ENCODE peak calls at places on chromosomes 2 and 18, in four cellular contexts. One of them, this sample, is unnamed.

GRCh38 chr18:76592096-76592495 is 97.1 kb upstream of the ZNF516 start:
- DNase-seq in Daoy: no peak
- DNase-seq in brain microvascular endothelial cell: no peak
- DNase-seq in SIG-M5: no peak
- DNase-seq in this sample: no peak

GRCh38 chr2:24863636-24864035 is 56.4 kb downstream of the ADCY3 start:
- DNase-seq in Daoy: no peak
- DNase-seq in brain microvascular endothelial cell: no peak
- DNase-seq in SIG-M5: no peak
- DNase-seq in this sample: peak; percentile 49

GRCh38 chr18:6487027-6487426 is 72.3 kb upstream of the L3MBTL4 start:
- DNase-seq in Daoy: no peak
- DNase-seq in brain microvascular endothelial cell: no peak
- DNase-seq in SIG-M5: no peak
- DNase-seq in this sample: no peak

GRCh38 chr18:72427721-72428120 is 116.4 kb downstream of the CBLN2 start:
- DNase-seq in Daoy: no peak
- DNase-seq in brain microvascular endothelial cell: no peak
- DNase-seq in SIG-M5: no peak
- DNase-seq in this sample: peak; percentile 11

GRCh38 chr2:105144128-105144940 is 97.2 kb upstream of the GPR45 start:
- DNase-seq in Daoy: peak; percentile 9
- DNase-seq in brain microvascular endothelial cell: no peak
- DNase-seq in SIG-M5: no peak
- DNase-seq in this sample: no peak

GRCh38 chr2:63023444-63023843 is 27.2 kb upstream of the OTX1 start:
- DNase-seq in Daoy: peak; percentile 21
- DNase-seq in brain microvascular endothelial cell: peak; percentile 50
- DNase-seq in SIG-M5: no peak
- DNase-seq in this sample: no peak

GRCh38 chr2:133171396-133172004 is 396.8 kb downstream of the NCKAP5 start:
- DNase-seq in Daoy: peak; percentile 56
- DNase-seq in brain microvascular endothelial cell: peak; percentile 58
- DNase-seq in SIG-M5: no peak
- DNase-seq in this sample: peak; percentile 66

GRCh38 chr18:9454061-9454703 is 21.1 kb upstream of the RALBP1 start:
- DNase-seq in Daoy: no peak
- DNase-seq in brain microvascular endothelial cell: no peak
- DNase-seq in SIG-M5: no peak
- DNase-seq in this sample: no peak

GRCh38 chr2:195664528-195664927 is 7.5 kb downstream of the SLC39A10 start:
- DNase-seq in Daoy: no peak
- DNase-seq in brain microvascular endothelial cell: no peak
- DNase-seq in SIG-M5: no peak
- DNase-seq in this sample: no peak

GRCh38 chr2:173989160-173989885 is 24.1 kb upstream of the SP3 start:
- DNase-seq in Daoy: no peak
- DNase-seq in brain microvascular endothelial cell: no peak
- DNase-seq in SIG-M5: no peak
- DNase-seq in this sample: no peak

GRCh38 chr2:58481670-58482069 is 240.5 kb upstream of the FANCL start:
- DNase-seq in Daoy: no peak
- DNase-seq in brain microvascular endothelial cell: no peak
- DNase-seq in SIG-M5: no peak
- DNase-seq in this sample: no peak

GRCh38 chr2:103213028-103213542 is 451.3 kb downstream of the TMEM182 start:
- DNase-seq in Daoy: no peak
- DNase-seq in brain microvascular endothelial cell: no peak
- DNase-seq in SIG-M5: no peak
- DNase-seq in this sample: no peak

GRCh38 chr2:196592912-196593881 is 46.3 kb upstream of the CCDC150 start:
- DNase-seq in Daoy: peak; percentile 71
- DNase-seq in brain microvascular endothelial cell: peak; percentile 42
- DNase-seq in SIG-M5: no peak
- DNase-seq in this sample: no peak

GRCh38 chr2:239827511-239827865 is 197.7 kb downstream of the NDUFA10 start:
- DNase-seq in Daoy: no peak
- DNase-seq in brain microvascular endothelial cell: no peak
- DNase-seq in SIG-M5: no peak
- DNase-seq in this sample: no peak

GRCh38 chr2:147688252-147688651 is 156.6 kb upstream of the ACVR2A start:
- DNase-seq in Daoy: no peak
- DNase-seq in brain microvascular endothelial cell: no peak
- DNase-seq in SIG-M5: no peak
- DNase-seq in this sample: no peak

GRCh38 chr2:68689553-68690537 is 44.8 kb upstream of the ARHGAP25 start:
- DNase-seq in Daoy: no peak
- DNase-seq in brain microvascular endothelial cell: no peak
- DNase-seq in SIG-M5: peak; percentile 93
- DNase-seq in this sample: no peak

GRCh38 chr2:32495139-32495538 is 132.7 kb upstream of the TTC27 start:
- DNase-seq in Daoy: no peak
- DNase-seq in brain microvascular endothelial cell: no peak
- DNase-seq in SIG-M5: no peak
- DNase-seq in this sample: peak; percentile 51

GRCh38 chr2:58638256-58638795 is 397.2 kb upstream of the FANCL start:
- DNase-seq in Daoy: no peak
- DNase-seq in brain microvascular endothelial cell: no peak
- DNase-seq in SIG-M5: no peak
- DNase-seq in this sample: no peak

GRCh38 chr2:128374001-128374710 is 55.5 kb upstream of the HS6ST1 start:
- DNase-seq in Daoy: peak; percentile 29
- DNase-seq in brain microvascular endothelial cell: peak; percentile 76
- DNase-seq in SIG-M5: no peak
- DNase-seq in this sample: peak; percentile 80

GRCh38 chr2:127193164-127193947 is 26.7 kb downstream of the CYP27C1 start:
- DNase-seq in Daoy: no peak
- DNase-seq in brain microvascular endothelial cell: no peak
- DNase-seq in SIG-M5: no peak
- DNase-seq in this sample: no peak

GRCh38 chr18:37566479-37567060 is 972 bp upstream of the CELF4 start:
- DNase-seq in Daoy: no peak
- DNase-seq in brain microvascular endothelial cell: no peak
- DNase-seq in SIG-M5: no peak
- DNase-seq in this sample: no peak

GRCh38 chr2:128734521-128735295 is 416.0 kb upstream of the HS6ST1 start:
- DNase-seq in Daoy: peak; percentile 26
- DNase-seq in brain microvascular endothelial cell: peak; percentile 85
- DNase-seq in SIG-M5: no peak
- DNase-seq in this sample: no peak

GRCh38 chr2:12321017-12321641 is 395.6 kb upstream of the TRIB2 start:
- DNase-seq in Daoy: peak; percentile 91
- DNase-seq in brain microvascular endothelial cell: peak; percentile 90
- DNase-seq in SIG-M5: no peak
- DNase-seq in this sample: peak; percentile 94

GRCh38 chr2:131043199-131044077 is 49.8 kb downstream of the FAM168B start:
- DNase-seq in Daoy: no peak
- DNase-seq in brain microvascular endothelial cell: no peak
- DNase-seq in SIG-M5: no peak
- DNase-seq in this sample: no peak

GRCh38 chr2:21676676-21677075 is 552.9 kb downstream of the TDRD15 start:
- DNase-seq in Daoy: no peak
- DNase-seq in brain microvascular endothelial cell: no peak
- DNase-seq in SIG-M5: no peak
- DNase-seq in this sample: peak; percentile 9

GRCh38 chr2:16136461-16137035 is 196.2 kb downstream of the MYCN start:
- DNase-seq in Daoy: no peak
- DNase-seq in brain microvascular endothelial cell: no peak
- DNase-seq in SIG-M5: no peak
- DNase-seq in this sample: no peak

GRCh38 chr2:105439130-105439529 is 40.3 kb upstream of the FHL2 start:
- DNase-seq in Daoy: no peak
- DNase-seq in brain microvascular endothelial cell: no peak
- DNase-seq in SIG-M5: no peak
- DNase-seq in this sample: no peak

GRCh38 chr2:15122915-15123314 is 438.2 kb downstream of the NBAS start:
- DNase-seq in Daoy: no peak
- DNase-seq in brain microvascular endothelial cell: no peak
- DNase-seq in SIG-M5: no peak
- DNase-seq in this sample: no peak

GRCh38 chr18:48993586-48993985 is 42.8 kb upstream of the SMAD7 start:
- DNase-seq in Daoy: peak; percentile 32
- DNase-seq in brain microvascular endothelial cell: no peak
- DNase-seq in SIG-M5: no peak
- DNase-seq in this sample: no peak